ENCODE peak calls at places on chromosome 6, in four cellular contexts. U, M, W and B are unnamed samples.

GRCh38 chr6:3347237-3347636 is 88.5 kb downstream of the PSMG4 start:
- DNase-seq in U (no peak), M (no peak), W (no peak), B (peak)

GRCh38 chr6:144289006-144289405 is 3.9 kb downstream of the UTRN start:
- DNase-seq in U (peak), M (no peak), W (no peak), B (no peak)

GRCh38 chr6:127710668-127711067 is 133.7 kb downstream of the C6orf58 start:
- DNase-seq in U (no peak), M (no peak), W (no peak), B (no peak)

GRCh38 chr6:108760158-108761050 is 87.8 kb upstream of the ARMC2 start:
- DNase-seq in U (no peak), M (no peak), W (no peak), B (no peak)

GRCh38 chr6:93412452-93412851 is 6.9 kb downstream of the EPHA7 start:
- DNase-seq in U (no peak), M (no peak), W (no peak), B (no peak)

GRCh38 chr6:109002100-109002697 is 92.4 kb downstream of the SESN1 start:
- DNase-seq in U (peak), M (no peak), W (no peak), B (no peak)

GRCh38 chr6:163120223-163120622 is 294.3 kb upstream of the QKI start:
- DNase-seq in U (no peak), M (no peak), W (no peak), B (no peak)

GRCh38 chr6:3929281-3929798 is 80.2 kb downstream of the FAM50B start:
- DNase-seq in U (peak), M (no peak), W (no peak), B (no peak)